ENCODE peak calls at places on chromosome 17, in eight cellular contexts. One of them, this sample, is unnamed.
A peak's percentile ranks its signal among the peaks of the same experiment; 100 is the strongest.

GRCh38 chr17:42153919-42154491 is 784 bp downstream of the RAB5C start:
- DNase-seq in T47D: no peak
- DNase-seq in kidney glomerular epithelial cell: no peak
- DNase-seq in cardiac muscle cell: no peak
- DNase-seq in NCI-H2107: no peak
- DNase-seq in HEK293T: no peak
- DNase-seq in HL-60: peak; percentile 74
- DNase-seq in stimulated activated CD4-positive, alpha-beta T cell treated with anti-CD3 and anti-CD28 coated beads, Interleukin-15, amount 100 ng/mL, for 1 hour: no peak
- DNase-seq in this sample: no peak

GRCh38 chr17:69356625-69357024 is 29.7 kb upstream of the ABCA5 start:
- DNase-seq in T47D: no peak
- DNase-seq in kidney glomerular epithelial cell: no peak
- DNase-seq in cardiac muscle cell: no peak
- DNase-seq in NCI-H2107: no peak
- DNase-seq in HEK293T: no peak
- DNase-seq in HL-60: no peak
- DNase-seq in stimulated activated CD4-positive, alpha-beta T cell treated with anti-CD3 and anti-CD28 coated beads, Interleukin-15, amount 100 ng/mL, for 1 hour: no peak
- DNase-seq in this sample: no peak

GRCh38 chr17:36934144-36934758 is 3.0 kb upstream of the LHX1 start:
- DNase-seq in T47D: no peak
- DNase-seq in kidney glomerular epithelial cell: no peak
- DNase-seq in cardiac muscle cell: no peak
- DNase-seq in NCI-H2107: no peak
- DNase-seq in HEK293T: no peak
- DNase-seq in HL-60: no peak
- DNase-seq in stimulated activated CD4-positive, alpha-beta T cell treated with anti-CD3 and anti-CD28 coated beads, Interleukin-15, amount 100 ng/mL, for 1 hour: no peak
- DNase-seq in this sample: no peak

GRCh38 chr17:4843451-4843850 is 10.3 kb downstream of the MINK1 start:
- DNase-seq in T47D: no peak
- DNase-seq in kidney glomerular epithelial cell: no peak
- DNase-seq in cardiac muscle cell: no peak
- DNase-seq in NCI-H2107: no peak
- DNase-seq in HEK293T: no peak
- DNase-seq in HL-60: no peak
- DNase-seq in stimulated activated CD4-positive, alpha-beta T cell treated with anti-CD3 and anti-CD28 coated beads, Interleukin-15, amount 100 ng/mL, for 1 hour: no peak
- DNase-seq in this sample: no peak

GRCh38 chr17:50457621-50458020 is 11.1 kb downstream of the CHAD start:
- DNase-seq in T47D: no peak
- DNase-seq in kidney glomerular epithelial cell: no peak
- DNase-seq in cardiac muscle cell: no peak
- DNase-seq in NCI-H2107: no peak
- DNase-seq in HEK293T: no peak
- DNase-seq in HL-60: no peak
- DNase-seq in stimulated activated CD4-positive, alpha-beta T cell treated with anti-CD3 and anti-CD28 coated beads, Interleukin-15, amount 100 ng/mL, for 1 hour: no peak
- DNase-seq in this sample: no peak

GRCh38 chr17:70499067-70499786 is 329.9 kb downstream of the KCNJ2 start:
- DNase-seq in T47D: no peak
- DNase-seq in kidney glomerular epithelial cell: no peak
- DNase-seq in cardiac muscle cell: no peak
- DNase-seq in NCI-H2107: no peak
- DNase-seq in HEK293T: no peak
- DNase-seq in HL-60: peak; percentile 24
- DNase-seq in stimulated activated CD4-positive, alpha-beta T cell treated with anti-CD3 and anti-CD28 coated beads, Interleukin-15, amount 100 ng/mL, for 1 hour: no peak
- DNase-seq in this sample: no peak

GRCh38 chr17:58006563-58006923 is 503 bp downstream of the SRSF1 start:
- DNase-seq in T47D: peak; percentile 42
- DNase-seq in kidney glomerular epithelial cell: no peak
- DNase-seq in cardiac muscle cell: peak; percentile 87
- DNase-seq in NCI-H2107: peak; percentile 58
- DNase-seq in HEK293T: peak; percentile 65
- DNase-seq in HL-60: peak; percentile 70
- DNase-seq in stimulated activated CD4-positive, alpha-beta T cell treated with anti-CD3 and anti-CD28 coated beads, Interleukin-15, amount 100 ng/mL, for 1 hour: peak; percentile 38
- DNase-seq in this sample: no peak

GRCh38 chr17:34820166-34820920 is 140.9 kb downstream of the CCT6B start:
- DNase-seq in T47D: no peak
- DNase-seq in kidney glomerular epithelial cell: no peak
- DNase-seq in cardiac muscle cell: no peak
- DNase-seq in NCI-H2107: no peak
- DNase-seq in HEK293T: no peak
- DNase-seq in HL-60: no peak
- DNase-seq in stimulated activated CD4-positive, alpha-beta T cell treated with anti-CD3 and anti-CD28 coated beads, Interleukin-15, amount 100 ng/mL, for 1 hour: no peak
- DNase-seq in this sample: no peak

GRCh38 chr17:76255801-76256429 is 9.2 kb upstream of the UBALD2 start:
- DNase-seq in T47D: no peak
- DNase-seq in kidney glomerular epithelial cell: no peak
- DNase-seq in cardiac muscle cell: no peak
- DNase-seq in NCI-H2107: no peak
- DNase-seq in HEK293T: no peak
- DNase-seq in HL-60: no peak
- DNase-seq in stimulated activated CD4-positive, alpha-beta T cell treated with anti-CD3 and anti-CD28 coated beads, Interleukin-15, amount 100 ng/mL, for 1 hour: no peak
- DNase-seq in this sample: no peak

GRCh38 chr17:78828470-78829185 is 12.0 kb downstream of the USP36 start:
- DNase-seq in T47D: no peak
- DNase-seq in kidney glomerular epithelial cell: no peak
- DNase-seq in cardiac muscle cell: no peak
- DNase-seq in NCI-H2107: no peak
- DNase-seq in HEK293T: peak; percentile 47
- DNase-seq in HL-60: no peak
- DNase-seq in stimulated activated CD4-positive, alpha-beta T cell treated with anti-CD3 and anti-CD28 coated beads, Interleukin-15, amount 100 ng/mL, for 1 hour: no peak
- DNase-seq in this sample: no peak

GRCh38 chr17:31321481-31321880 is at the start of gene EVI2A:
- DNase-seq in T47D: no peak
- DNase-seq in kidney glomerular epithelial cell: no peak
- DNase-seq in cardiac muscle cell: no peak
- DNase-seq in NCI-H2107: no peak
- DNase-seq in HEK293T: no peak
- DNase-seq in HL-60: peak; percentile 91
- DNase-seq in stimulated activated CD4-positive, alpha-beta T cell treated with anti-CD3 and anti-CD28 coated beads, Interleukin-15, amount 100 ng/mL, for 1 hour: peak; percentile 38
- DNase-seq in this sample: peak; percentile 62

GRCh38 chr17:48577946-48578615 is at the start of gene HOXB4:
- DNase-seq in T47D: no peak
- DNase-seq in kidney glomerular epithelial cell: peak; percentile 49
- DNase-seq in cardiac muscle cell: peak; percentile 86
- DNase-seq in NCI-H2107: peak; percentile 64
- DNase-seq in HEK293T: no peak
- DNase-seq in HL-60: no peak
- DNase-seq in stimulated activated CD4-positive, alpha-beta T cell treated with anti-CD3 and anti-CD28 coated beads, Interleukin-15, amount 100 ng/mL, for 1 hour: peak; percentile 33
- DNase-seq in this sample: peak; percentile 78

GRCh38 chr17:69460963-69461922 is 46.7 kb downstream of the MAP2K6 start:
- DNase-seq in T47D: no peak
- DNase-seq in kidney glomerular epithelial cell: no peak
- DNase-seq in cardiac muscle cell: no peak
- DNase-seq in NCI-H2107: no peak
- DNase-seq in HEK293T: no peak
- DNase-seq in HL-60: no peak
- DNase-seq in stimulated activated CD4-positive, alpha-beta T cell treated with anti-CD3 and anti-CD28 coated beads, Interleukin-15, amount 100 ng/mL, for 1 hour: no peak
- DNase-seq in this sample: no peak

GRCh38 chr17:6948562-6948961 is 47.3 kb upstream of the ALOX12 start:
- DNase-seq in T47D: no peak
- DNase-seq in kidney glomerular epithelial cell: no peak
- DNase-seq in cardiac muscle cell: no peak
- DNase-seq in NCI-H2107: no peak
- DNase-seq in HEK293T: no peak
- DNase-seq in HL-60: peak; percentile 83
- DNase-seq in stimulated activated CD4-positive, alpha-beta T cell treated with anti-CD3 and anti-CD28 coated beads, Interleukin-15, amount 100 ng/mL, for 1 hour: no peak
- DNase-seq in this sample: no peak

GRCh38 chr17:81393684-81394376 is 1.4 kb upstream of the BAHCC1 start:
- DNase-seq in T47D: peak; percentile 100
- DNase-seq in kidney glomerular epithelial cell: peak; percentile 99
- DNase-seq in cardiac muscle cell: peak; percentile 100
- DNase-seq in NCI-H2107: peak; percentile 99
- DNase-seq in HEK293T: peak; percentile 92
- DNase-seq in HL-60: peak; percentile 100
- DNase-seq in stimulated activated CD4-positive, alpha-beta T cell treated with anti-CD3 and anti-CD28 coated beads, Interleukin-15, amount 100 ng/mL, for 1 hour: no peak
- DNase-seq in this sample: peak; percentile 84

GRCh38 chr17:47368262-47368661 is 44.5 kb downstream of the EFCAB13 start:
- DNase-seq in T47D: no peak
- DNase-seq in kidney glomerular epithelial cell: no peak
- DNase-seq in cardiac muscle cell: no peak
- DNase-seq in NCI-H2107: no peak
- DNase-seq in HEK293T: no peak
- DNase-seq in HL-60: no peak
- DNase-seq in stimulated activated CD4-positive, alpha-beta T cell treated with anti-CD3 and anti-CD28 coated beads, Interleukin-15, amount 100 ng/mL, for 1 hour: no peak
- DNase-seq in this sample: no peak

GRCh38 chr17:80413771-80414507 is 1.0 kb upstream of the ENDOV start:
- DNase-seq in T47D: no peak
- DNase-seq in kidney glomerular epithelial cell: no peak
- DNase-seq in cardiac muscle cell: no peak
- DNase-seq in NCI-H2107: no peak
- DNase-seq in HEK293T: no peak
- DNase-seq in HL-60: no peak
- DNase-seq in stimulated activated CD4-positive, alpha-beta T cell treated with anti-CD3 and anti-CD28 coated beads, Interleukin-15, amount 100 ng/mL, for 1 hour: no peak
- DNase-seq in this sample: no peak

GRCh38 chr17:61531223-61531622 is 59.8 kb downstream of the NACA2 start:
- DNase-seq in T47D: no peak
- DNase-seq in kidney glomerular epithelial cell: no peak
- DNase-seq in cardiac muscle cell: no peak
- DNase-seq in NCI-H2107: no peak
- DNase-seq in HEK293T: no peak
- DNase-seq in HL-60: no peak
- DNase-seq in stimulated activated CD4-positive, alpha-beta T cell treated with anti-CD3 and anti-CD28 coated beads, Interleukin-15, amount 100 ng/mL, for 1 hour: no peak
- DNase-seq in this sample: no peak

GRCh38 chr17:83073389-83074063 is 5.9 kb upstream of the METRNL start:
- DNase-seq in T47D: no peak
- DNase-seq in kidney glomerular epithelial cell: peak; percentile 29
- DNase-seq in cardiac muscle cell: no peak
- DNase-seq in NCI-H2107: no peak
- DNase-seq in HEK293T: no peak
- DNase-seq in HL-60: no peak
- DNase-seq in stimulated activated CD4-positive, alpha-beta T cell treated with anti-CD3 and anti-CD28 coated beads, Interleukin-15, amount 100 ng/mL, for 1 hour: no peak
- DNase-seq in this sample: no peak

GRCh38 chr17:33560165-33560564 is 267.1 kb upstream of the ASIC2 start:
- DNase-seq in T47D: no peak
- DNase-seq in kidney glomerular epithelial cell: no peak
- DNase-seq in cardiac muscle cell: no peak
- DNase-seq in NCI-H2107: no peak
- DNase-seq in HEK293T: no peak
- DNase-seq in HL-60: no peak
- DNase-seq in stimulated activated CD4-positive, alpha-beta T cell treated with anti-CD3 and anti-CD28 coated beads, Interleukin-15, amount 100 ng/mL, for 1 hour: no peak
- DNase-seq in this sample: no peak

GRCh38 chr17:69567130-69567529 is 152.6 kb downstream of the MAP2K6 start:
- DNase-seq in T47D: peak; percentile 12
- DNase-seq in kidney glomerular epithelial cell: no peak
- DNase-seq in cardiac muscle cell: peak; percentile 72
- DNase-seq in NCI-H2107: no peak
- DNase-seq in HEK293T: no peak
- DNase-seq in HL-60: no peak
- DNase-seq in stimulated activated CD4-positive, alpha-beta T cell treated with anti-CD3 and anti-CD28 coated beads, Interleukin-15, amount 100 ng/mL, for 1 hour: no peak
- DNase-seq in this sample: no peak

GRCh38 chr17:68602267-68602644 is 1.1 kb upstream of the FAM20A start:
- DNase-seq in T47D: no peak
- DNase-seq in kidney glomerular epithelial cell: no peak
- DNase-seq in cardiac muscle cell: no peak
- DNase-seq in NCI-H2107: no peak
- DNase-seq in HEK293T: no peak
- DNase-seq in HL-60: no peak
- DNase-seq in stimulated activated CD4-positive, alpha-beta T cell treated with anti-CD3 and anti-CD28 coated beads, Interleukin-15, amount 100 ng/mL, for 1 hour: no peak
- DNase-seq in this sample: no peak

GRCh38 chr17:42182927-42183734 is 2.1 kb downstream of the HCRT start:
- DNase-seq in T47D: no peak
- DNase-seq in kidney glomerular epithelial cell: peak; percentile 5
- DNase-seq in cardiac muscle cell: no peak
- DNase-seq in NCI-H2107: no peak
- DNase-seq in HEK293T: no peak
- DNase-seq in HL-60: no peak
- DNase-seq in stimulated activated CD4-positive, alpha-beta T cell treated with anti-CD3 and anti-CD28 coated beads, Interleukin-15, amount 100 ng/mL, for 1 hour: no peak
- DNase-seq in this sample: no peak

GRCh38 chr17:72222571-72222970 is 101.8 kb downstream of the SOX9 start:
- DNase-seq in T47D: no peak
- DNase-seq in kidney glomerular epithelial cell: no peak
- DNase-seq in cardiac muscle cell: no peak
- DNase-seq in NCI-H2107: no peak
- DNase-seq in HEK293T: no peak
- DNase-seq in HL-60: no peak
- DNase-seq in stimulated activated CD4-positive, alpha-beta T cell treated with anti-CD3 and anti-CD28 coated beads, Interleukin-15, amount 100 ng/mL, for 1 hour: no peak
- DNase-seq in this sample: no peak

GRCh38 chr17:28549274-28550132 is 2.9 kb downstream of the UNC119 start:
- DNase-seq in T47D: no peak
- DNase-seq in kidney glomerular epithelial cell: no peak
- DNase-seq in cardiac muscle cell: no peak
- DNase-seq in NCI-H2107: no peak
- DNase-seq in HEK293T: no peak
- DNase-seq in HL-60: peak; percentile 62
- DNase-seq in stimulated activated CD4-positive, alpha-beta T cell treated with anti-CD3 and anti-CD28 coated beads, Interleukin-15, amount 100 ng/mL, for 1 hour: peak; percentile 30
- DNase-seq in this sample: peak; percentile 69

GRCh38 chr17:77872199-77872598 is 86.3 kb upstream of the TNRC6C start:
- DNase-seq in T47D: no peak
- DNase-seq in kidney glomerular epithelial cell: no peak
- DNase-seq in cardiac muscle cell: no peak
- DNase-seq in NCI-H2107: no peak
- DNase-seq in HEK293T: no peak
- DNase-seq in HL-60: no peak
- DNase-seq in stimulated activated CD4-positive, alpha-beta T cell treated with anti-CD3 and anti-CD28 coated beads, Interleukin-15, amount 100 ng/mL, for 1 hour: no peak
- DNase-seq in this sample: no peak

GRCh38 chr17:21233581-21234337 is 19.5 kb downstream of the NATD1 start:
- DNase-seq in T47D: no peak
- DNase-seq in kidney glomerular epithelial cell: no peak
- DNase-seq in cardiac muscle cell: no peak
- DNase-seq in NCI-H2107: no peak
- DNase-seq in HEK293T: no peak
- DNase-seq in HL-60: no peak
- DNase-seq in stimulated activated CD4-positive, alpha-beta T cell treated with anti-CD3 and anti-CD28 coated beads, Interleukin-15, amount 100 ng/mL, for 1 hour: no peak
- DNase-seq in this sample: no peak

GRCh38 chr17:7855643-7856080 is 796 bp downstream of the TMEM88 start:
- DNase-seq in T47D: no peak
- DNase-seq in kidney glomerular epithelial cell: no peak
- DNase-seq in cardiac muscle cell: no peak
- DNase-seq in NCI-H2107: no peak
- DNase-seq in HEK293T: peak; percentile 11
- DNase-seq in HL-60: peak; percentile 28
- DNase-seq in stimulated activated CD4-positive, alpha-beta T cell treated with anti-CD3 and anti-CD28 coated beads, Interleukin-15, amount 100 ng/mL, for 1 hour: no peak
- DNase-seq in this sample: no peak

GRCh38 chr17:61124562-61124961 is 275.1 kb upstream of the TBX2 start:
- DNase-seq in T47D: no peak
- DNase-seq in kidney glomerular epithelial cell: no peak
- DNase-seq in cardiac muscle cell: no peak
- DNase-seq in NCI-H2107: no peak
- DNase-seq in HEK293T: no peak
- DNase-seq in HL-60: no peak
- DNase-seq in stimulated activated CD4-positive, alpha-beta T cell treated with anti-CD3 and anti-CD28 coated beads, Interleukin-15, amount 100 ng/mL, for 1 hour: no peak
- DNase-seq in this sample: no peak